ENCODE peak calls at places on chromosomes 16 and 17, in four cellular contexts. One of them, this sample, is unnamed.

GRCh38 chr16:28318042-28318597 is 25.8 kb downstream of the SBK1 start:
- DNase-seq in tibial artery: no peak
- DNase-seq in activated CD4-positive, CD25-positive, alpha-beta regulatory T cell: no peak
- DNase-seq in NCI-H1092 treated with DMSO at 0.1 percent for 48 hours: no peak
- DNase-seq in this sample: no peak

GRCh38 chr16:89921699-89922476 is 1.3 kb upstream of the TUBB3 start:
- DNase-seq in tibial artery: peak
- DNase-seq in activated CD4-positive, CD25-positive, alpha-beta regulatory T cell: no peak
- DNase-seq in NCI-H1092 treated with DMSO at 0.1 percent for 48 hours: no peak
- DNase-seq in this sample: peak

GRCh38 chr17:80123791-80124190 is 22.4 kb downstream of the GAA start:
- DNase-seq in tibial artery: no peak
- DNase-seq in activated CD4-positive, CD25-positive, alpha-beta regulatory T cell: no peak
- DNase-seq in NCI-H1092 treated with DMSO at 0.1 percent for 48 hours: no peak
- DNase-seq in this sample: no peak

GRCh38 chr17:43976956-43977837 is 23.5 kb upstream of the PYY start:
- DNase-seq in tibial artery: no peak
- DNase-seq in activated CD4-positive, CD25-positive, alpha-beta regulatory T cell: no peak
- DNase-seq in NCI-H1092 treated with DMSO at 0.1 percent for 48 hours: no peak
- DNase-seq in this sample: no peak

GRCh38 chr17:35743911-35744328 is 9.1 kb downstream of the GAS2L2 start:
- DNase-seq in tibial artery: no peak
- DNase-seq in activated CD4-positive, CD25-positive, alpha-beta regulatory T cell: no peak
- DNase-seq in NCI-H1092 treated with DMSO at 0.1 percent for 48 hours: no peak
- DNase-seq in this sample: peak

GRCh38 chr16:57576429-57576870 is 34.0 kb downstream of the ADGRG5 start:
- DNase-seq in tibial artery: peak
- DNase-seq in activated CD4-positive, CD25-positive, alpha-beta regulatory T cell: peak
- DNase-seq in NCI-H1092 treated with DMSO at 0.1 percent for 48 hours: peak
- DNase-seq in this sample: peak

GRCh38 chr17:7830616-7831015 is 3.4 kb upstream of the KDM6B start:
- DNase-seq in tibial artery: no peak
- DNase-seq in activated CD4-positive, CD25-positive, alpha-beta regulatory T cell: no peak
- DNase-seq in NCI-H1092 treated with DMSO at 0.1 percent for 48 hours: no peak
- DNase-seq in this sample: no peak

GRCh38 chr16:57585051-57585687 is 42.7 kb downstream of the ADGRG5 start:
- DNase-seq in tibial artery: no peak
- DNase-seq in activated CD4-positive, CD25-positive, alpha-beta regulatory T cell: no peak
- DNase-seq in NCI-H1092 treated with DMSO at 0.1 percent for 48 hours: no peak
- DNase-seq in this sample: no peak

GRCh38 chr16:77584205-77584859 is 138.0 kb upstream of the NUDT7 start:
- DNase-seq in tibial artery: peak
- DNase-seq in activated CD4-positive, CD25-positive, alpha-beta regulatory T cell: no peak
- DNase-seq in NCI-H1092 treated with DMSO at 0.1 percent for 48 hours: peak
- DNase-seq in this sample: peak

GRCh38 chr17:76498886-76499667 is 2.1 kb downstream of the RHBDF2 start:
- DNase-seq in tibial artery: no peak
- DNase-seq in activated CD4-positive, CD25-positive, alpha-beta regulatory T cell: no peak
- DNase-seq in NCI-H1092 treated with DMSO at 0.1 percent for 48 hours: no peak
- DNase-seq in this sample: no peak

GRCh38 chr16:10571354-10571753 is 9.0 kb downstream of the EMP2 start:
- DNase-seq in tibial artery: no peak
- DNase-seq in activated CD4-positive, CD25-positive, alpha-beta regulatory T cell: no peak
- DNase-seq in NCI-H1092 treated with DMSO at 0.1 percent for 48 hours: no peak
- DNase-seq in this sample: peak

GRCh38 chr16:53805747-53806146 is 101.8 kb downstream of the FTO start:
- DNase-seq in tibial artery: no peak
- DNase-seq in activated CD4-positive, CD25-positive, alpha-beta regulatory T cell: no peak
- DNase-seq in NCI-H1092 treated with DMSO at 0.1 percent for 48 hours: no peak
- DNase-seq in this sample: no peak

GRCh38 chr16:85413713-85414663 is 199.1 kb upstream of the GSE1 start:
- DNase-seq in tibial artery: no peak
- DNase-seq in activated CD4-positive, CD25-positive, alpha-beta regulatory T cell: no peak
- DNase-seq in NCI-H1092 treated with DMSO at 0.1 percent for 48 hours: no peak
- DNase-seq in this sample: no peak

GRCh38 chr16:64449511-64449910 is 672.4 kb downstream of the CDH11 start:
- DNase-seq in tibial artery: no peak
- DNase-seq in activated CD4-positive, CD25-positive, alpha-beta regulatory T cell: no peak
- DNase-seq in NCI-H1092 treated with DMSO at 0.1 percent for 48 hours: no peak
- DNase-seq in this sample: no peak

GRCh38 chr16:15961060-15961511 is 11.7 kb downstream of the ABCC1 start:
- DNase-seq in tibial artery: no peak
- DNase-seq in activated CD4-positive, CD25-positive, alpha-beta regulatory T cell: peak
- DNase-seq in NCI-H1092 treated with DMSO at 0.1 percent for 48 hours: no peak
- DNase-seq in this sample: no peak

GRCh38 chr17:44922746-44923470 is 7.6 kb upstream of the GFAP start:
- DNase-seq in tibial artery: no peak
- DNase-seq in activated CD4-positive, CD25-positive, alpha-beta regulatory T cell: no peak
- DNase-seq in NCI-H1092 treated with DMSO at 0.1 percent for 48 hours: no peak
- DNase-seq in this sample: no peak

GRCh38 chr16:88561485-88562369 is 8.5 kb upstream of the ZC3H18 start:
- DNase-seq in tibial artery: peak
- DNase-seq in activated CD4-positive, CD25-positive, alpha-beta regulatory T cell: no peak
- DNase-seq in NCI-H1092 treated with DMSO at 0.1 percent for 48 hours: peak
- DNase-seq in this sample: peak

GRCh38 chr16:85286066-85286712 is 173.9 kb upstream of the CIBAR2 start:
- DNase-seq in tibial artery: peak
- DNase-seq in activated CD4-positive, CD25-positive, alpha-beta regulatory T cell: no peak
- DNase-seq in NCI-H1092 treated with DMSO at 0.1 percent for 48 hours: no peak
- DNase-seq in this sample: no peak

GRCh38 chr17:5485270-5486205 is at the start of gene DERL2:
- DNase-seq in tibial artery: no peak
- DNase-seq in activated CD4-positive, CD25-positive, alpha-beta regulatory T cell: no peak
- DNase-seq in NCI-H1092 treated with DMSO at 0.1 percent for 48 hours: no peak
- DNase-seq in this sample: no peak

GRCh38 chr17:46115687-46116086 is 77.5 kb downstream of the KANSL1 start:
- DNase-seq in tibial artery: no peak
- DNase-seq in activated CD4-positive, CD25-positive, alpha-beta regulatory T cell: no peak
- DNase-seq in NCI-H1092 treated with DMSO at 0.1 percent for 48 hours: no peak
- DNase-seq in this sample: peak

GRCh38 chr17:74607219-74607618 is 15.1 kb upstream of the CD300LD start:
- DNase-seq in tibial artery: no peak
- DNase-seq in activated CD4-positive, CD25-positive, alpha-beta regulatory T cell: no peak
- DNase-seq in NCI-H1092 treated with DMSO at 0.1 percent for 48 hours: no peak
- DNase-seq in this sample: no peak

GRCh38 chr17:13114601-13115024 is 96.8 kb upstream of the ELAC2 start:
- DNase-seq in tibial artery: no peak
- DNase-seq in activated CD4-positive, CD25-positive, alpha-beta regulatory T cell: no peak
- DNase-seq in NCI-H1092 treated with DMSO at 0.1 percent for 48 hours: peak
- DNase-seq in this sample: peak

GRCh38 chr16:13307255-13307654 is 405.9 kb downstream of the SHISA9 start:
- DNase-seq in tibial artery: no peak
- DNase-seq in activated CD4-positive, CD25-positive, alpha-beta regulatory T cell: no peak
- DNase-seq in NCI-H1092 treated with DMSO at 0.1 percent for 48 hours: no peak
- DNase-seq in this sample: peak

GRCh38 chr17:68288375-68288774 is 2.6 kb downstream of the SLC16A6 start:
- DNase-seq in tibial artery: no peak
- DNase-seq in activated CD4-positive, CD25-positive, alpha-beta regulatory T cell: no peak
- DNase-seq in NCI-H1092 treated with DMSO at 0.1 percent for 48 hours: no peak
- DNase-seq in this sample: peak

GRCh38 chr17:79612468-79613194 is 1.8 kb upstream of the RBFOX3 start:
- DNase-seq in tibial artery: no peak
- DNase-seq in activated CD4-positive, CD25-positive, alpha-beta regulatory T cell: no peak
- DNase-seq in NCI-H1092 treated with DMSO at 0.1 percent for 48 hours: peak
- DNase-seq in this sample: no peak

GRCh38 chr16:87555647-87556046 is 46.7 kb upstream of the JPH3 start:
- DNase-seq in tibial artery: no peak
- DNase-seq in activated CD4-positive, CD25-positive, alpha-beta regulatory T cell: no peak
- DNase-seq in NCI-H1092 treated with DMSO at 0.1 percent for 48 hours: no peak
- DNase-seq in this sample: no peak

GRCh38 chr17:14460502-14460901 is 159.6 kb downstream of the HS3ST3B1 start:
- DNase-seq in tibial artery: no peak
- DNase-seq in activated CD4-positive, CD25-positive, alpha-beta regulatory T cell: no peak
- DNase-seq in NCI-H1092 treated with DMSO at 0.1 percent for 48 hours: no peak
- DNase-seq in this sample: no peak

GRCh38 chr16:50741225-50741807 is 570 bp upstream of the CYLD start:
- DNase-seq in tibial artery: peak
- DNase-seq in activated CD4-positive, CD25-positive, alpha-beta regulatory T cell: no peak
- DNase-seq in NCI-H1092 treated with DMSO at 0.1 percent for 48 hours: no peak
- DNase-seq in this sample: no peak

GRCh38 chr16:9128346-9129342 is 37.2 kb downstream of the HAPSTR1 start:
- DNase-seq in tibial artery: no peak
- DNase-seq in activated CD4-positive, CD25-positive, alpha-beta regulatory T cell: no peak
- DNase-seq in NCI-H1092 treated with DMSO at 0.1 percent for 48 hours: no peak
- DNase-seq in this sample: no peak

This sample was measured in mesenchymal stem cell.